ENCODE peak calls at places on chromosome X, in ten cellular contexts. S, L, F, J, X, V, K, U, E and C are unnamed samples.

GRCh38 chrX:12080265-12080664 is 58.0 kb upstream of the FRMPD4 start:
- DNase-seq in L (no peak), V (peak), K (no peak), F (no peak), J (no peak), E (peak), X (peak), U (peak), S (peak), C (no peak)

GRCh38 chrX:106932960-106933537 is 12.8 kb downstream of the CLDN2 start:
- DNase-seq in F (peak), S (no peak), V (no peak), J (no peak), L (no peak), X (peak), E (no peak), U (no peak), K (no peak), C (no peak)

GRCh38 chrX:97446298-97446882 is 562.7 kb downstream of the RPA4 start:
- DNase-seq in J (no peak), F (no peak), L (no peak), V (no peak), S (no peak), E (peak), U (no peak), X (no peak), K (no peak), C (no peak)

GRCh38 chrX:119552508-119552907 is 12.7 kb downstream of the STEEP1 start:
- DNase-seq in V (peak), L (no peak), E (peak), J (no peak), S (no peak), F (no peak), K (no peak), U (no peak), X (peak), C (no peak)

GRCh38 chrX:95754411-95754810 is 930.2 kb upstream of the DIAPH2 start:
- DNase-seq in S (no peak), K (no peak), X (no peak), U (no peak), V (no peak), J (no peak), F (no peak), E (no peak), L (no peak), C (no peak)

GRCh38 chrX:121570072-121570841 is 522.8 kb downstream of the GLUD2 start:
- DNase-seq in K (no peak), X (no peak), U (no peak), J (no peak), F (no peak), S (no peak), L (no peak), E (peak), V (peak), C (peak)

GRCh38 chrX:150548684-150549083 is 19.7 kb upstream of the MTM1 start:
- DNase-seq in V (peak), J (no peak), X (peak), S (no peak), U (no peak), L (no peak), F (no peak), K (no peak), E (peak), C (no peak)

GRCh38 chrX:104310084-104310483 is 55.4 kb upstream of the ESX1 start:
- DNase-seq in U (no peak), J (no peak), X (peak), K (no peak), E (peak), S (no peak), F (no peak), V (peak), L (no peak), C (no peak)

GRCh38 chrX:119698835-119699234 is 5.9 kb upstream of the SEPTIN6 start:
- DNase-seq in S (no peak), U (peak), F (no peak), L (peak), X (peak), J (no peak), K (no peak), E (peak), V (peak), C (no peak)

GRCh38 chrX:118534716-118535493 is 39.3 kb downstream of the DOCK11 start:
- DNase-seq in K (no peak), F (no peak), J (no peak), V (no peak), X (no peak), S (no peak), U (peak), L (no peak), E (peak), C (no peak)

GRCh38 chrX:11952176-11952720 is 186.0 kb upstream of the FRMPD4 start:
- DNase-seq in V (no peak), S (no peak), L (no peak), K (no peak), U (no peak), X (peak), J (no peak), E (no peak), F (no peak), C (no peak)

GRCh38 chrX:72351606-72352338 is 46.1 kb upstream of the CITED1 start:
- DNase-seq in S (no peak), E (peak), K (no peak), L (no peak), U (no peak), J (no peak), X (no peak), F (no peak), V (no peak), C (no peak)

GRCh38 chrX:12885508-12885907 is 18.6 kb downstream of the TLR7 start:
- DNase-seq in U (no peak), E (no peak), X (no peak), V (no peak), F (no peak), L (no peak), J (no peak), K (no peak), S (no peak), C (no peak)

GRCh38 chrX:11881485-11882170 is 123.6 kb downstream of the MSL3 start:
- DNase-seq in S (no peak), V (peak), F (no peak), K (peak), U (no peak), E (no peak), X (no peak), L (peak), J (no peak), C (no peak)

GRCh38 chrX:149871433-149871832 is 9.6 kb upstream of the MAGEA8 start:
- DNase-seq in S (no peak), L (no peak), U (no peak), V (no peak), F (no peak), J (no peak), X (no peak), E (no peak), K (no peak), C (no peak)

GRCh38 chrX:15751160-15751819 is 13.2 kb downstream of the CA5B start:
- DNase-seq in L (no peak), U (no peak), E (peak), S (no peak), K (no peak), F (no peak), V (peak), J (no peak), X (peak), C (no peak)

GRCh38 chrX:32571579-32571978 is 639.8 kb downstream of the DMD start:
- DNase-seq in F (no peak), K (no peak), L (no peak), J (no peak), S (no peak), U (no peak), V (no peak), X (peak), E (peak), C (no peak)

GRCh38 chrX:69153060-69153730 is 12.1 kb downstream of the PJA1 start:
- DNase-seq in E (no peak), S (peak), U (peak), F (peak), J (no peak), K (no peak), L (no peak), X (peak), V (no peak), C (no peak)

GRCh38 chrX:112808007-112808406 is 32.6 kb downstream of the AMOT start:
- DNase-seq in S (no peak), J (no peak), K (no peak), E (no peak), F (no peak), L (no peak), U (peak), V (no peak), X (no peak), C (no peak)

GRCh38 chrX:46642145-46642544 is 68.6 kb downstream of the CHST7 start:
- DNase-seq in F (peak), V (peak), E (no peak), X (peak), S (no peak), U (peak), K (no peak), J (no peak), L (no peak), C (no peak)

GRCh38 chrX:8586953-8587352 is 122.3 kb downstream of the VCX3B start:
- DNase-seq in K (no peak), U (no peak), E (no peak), L (no peak), S (no peak), F (no peak), V (no peak), J (no peak), X (no peak), C (no peak)

GRCh38 chrX:148500428-148501120 is at the start of gene AFF2:
- DNase-seq in U (peak), X (no peak), E (peak), J (peak), K (no peak), V (peak), F (no peak), L (no peak), S (peak), C (no peak)

DNA sequence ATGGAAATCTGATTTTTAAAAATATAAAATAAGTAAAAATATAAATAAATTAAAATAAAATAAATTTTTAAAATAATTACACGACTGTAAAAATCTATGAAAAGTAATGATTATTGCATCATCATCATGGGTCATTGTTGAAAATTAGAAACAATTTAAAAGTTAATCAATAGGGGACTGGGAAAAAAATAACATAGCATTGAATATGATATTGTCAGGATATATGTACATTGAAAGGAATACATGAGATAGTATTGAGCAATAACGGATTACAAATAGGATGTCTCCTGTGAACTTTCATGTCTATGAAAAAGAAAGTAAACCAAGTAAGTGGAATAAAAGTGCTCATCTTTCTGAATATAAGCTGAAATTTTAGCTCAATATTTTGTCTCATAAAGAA is 566.8 kb upstream of the HTR2C start:
- DNase-seq in X (no peak), V (no peak), J (no peak), K (no peak), S (no peak), F (no peak), U (no peak), E (no peak), L (no peak), C (no peak)
- H3K4me3 ChIP-seq in X (no peak), V (no peak), J (no peak), K (no peak), S (no peak), F (no peak), U (no peak), E (no peak), L (no peak), C (no peak)

DNA sequence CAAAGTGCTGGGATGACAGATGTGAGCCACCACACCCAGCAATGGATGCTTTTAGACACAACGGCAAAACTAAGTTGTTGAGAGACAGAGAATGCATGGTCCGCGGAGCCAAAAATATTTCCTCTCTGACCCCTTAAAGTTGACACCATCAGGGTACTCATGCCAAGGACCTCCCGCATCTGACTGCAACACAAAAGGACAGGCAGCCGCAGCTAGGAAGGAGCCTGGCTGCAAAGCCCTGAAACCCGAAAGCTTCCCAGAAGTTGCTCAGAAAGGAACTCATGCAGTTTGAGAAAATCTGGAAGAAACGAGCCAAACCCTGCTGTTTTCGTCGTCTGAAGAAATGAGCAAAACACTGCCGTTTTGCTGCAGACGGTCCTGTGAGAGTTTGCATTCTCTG is 16.5 kb downstream of the DHRSX start:
- DNase-seq in L (no peak), S (no peak), J (no peak), K (no peak), X (no peak), E (no peak), V (no peak), U (no peak), F (peak), C (no peak)
- H3K27ac ChIP-seq in L (no peak), S (peak), J (peak), K (no peak), X (peak), E (peak), V (no peak), U (peak), F (peak), C (no peak)

GRCh38 chrX:130885996-130886395 is 17.0 kb downstream of the ENOX2 start:
- DNase-seq in F (no peak), E (no peak), L (no peak), V (no peak), U (no peak), X (no peak), S (no peak), J (no peak), K (no peak), C (no peak)

GRCh38 chrX:130885508-130885907 is 17.5 kb downstream of the ENOX2 start:
- DNase-seq in S (no peak), E (no peak), J (no peak), V (no peak), F (no peak), X (no peak), L (no peak), K (no peak), U (no peak), C (no peak)

GRCh38 chrX:130887392-130887791 is 15.6 kb downstream of the ENOX2 start:
- DNase-seq in X (no peak), F (no peak), E (no peak), V (no peak), U (no peak), S (no peak), J (no peak), K (no peak), L (no peak), C (no peak)

GRCh38 chrX:130878350-130879341 is 24.4 kb downstream of the ENOX2 start:
- DNase-seq in U (no peak), E (peak), K (no peak), V (peak), J (peak), X (peak), S (no peak), F (no peak), L (peak), C (peak)

DNA sequence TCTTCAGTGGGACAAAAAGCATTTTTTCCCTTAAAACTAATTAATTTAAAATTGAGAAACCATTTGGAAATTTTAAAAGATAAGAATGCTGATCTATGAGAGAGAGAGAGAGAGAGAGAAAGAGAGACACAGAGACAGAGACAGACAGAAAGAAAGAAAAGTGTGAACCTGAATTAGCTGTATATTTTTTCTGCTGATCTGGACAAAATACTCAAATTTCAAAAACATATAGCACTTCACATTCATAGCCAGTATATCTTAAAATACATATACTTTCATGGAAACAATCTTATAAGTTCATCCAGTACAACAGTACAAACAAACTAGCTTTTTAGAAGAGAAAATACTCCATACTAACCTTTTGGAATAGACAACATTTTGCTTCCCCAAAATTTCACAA is 18.4 kb downstream of the ENOX2 start:
- DNase-seq in U (no peak), V (no peak), E (no peak), F (no peak), K (no peak), X (no peak), J (no peak), L (no peak), S (no peak), C (no peak)
- H3K4me3 ChIP-seq in U (no peak), V (no peak), E (no peak), F (no peak), K (no peak), X (no peak), J (no peak), L (no peak), S (no peak), C (no peak)

DNA sequence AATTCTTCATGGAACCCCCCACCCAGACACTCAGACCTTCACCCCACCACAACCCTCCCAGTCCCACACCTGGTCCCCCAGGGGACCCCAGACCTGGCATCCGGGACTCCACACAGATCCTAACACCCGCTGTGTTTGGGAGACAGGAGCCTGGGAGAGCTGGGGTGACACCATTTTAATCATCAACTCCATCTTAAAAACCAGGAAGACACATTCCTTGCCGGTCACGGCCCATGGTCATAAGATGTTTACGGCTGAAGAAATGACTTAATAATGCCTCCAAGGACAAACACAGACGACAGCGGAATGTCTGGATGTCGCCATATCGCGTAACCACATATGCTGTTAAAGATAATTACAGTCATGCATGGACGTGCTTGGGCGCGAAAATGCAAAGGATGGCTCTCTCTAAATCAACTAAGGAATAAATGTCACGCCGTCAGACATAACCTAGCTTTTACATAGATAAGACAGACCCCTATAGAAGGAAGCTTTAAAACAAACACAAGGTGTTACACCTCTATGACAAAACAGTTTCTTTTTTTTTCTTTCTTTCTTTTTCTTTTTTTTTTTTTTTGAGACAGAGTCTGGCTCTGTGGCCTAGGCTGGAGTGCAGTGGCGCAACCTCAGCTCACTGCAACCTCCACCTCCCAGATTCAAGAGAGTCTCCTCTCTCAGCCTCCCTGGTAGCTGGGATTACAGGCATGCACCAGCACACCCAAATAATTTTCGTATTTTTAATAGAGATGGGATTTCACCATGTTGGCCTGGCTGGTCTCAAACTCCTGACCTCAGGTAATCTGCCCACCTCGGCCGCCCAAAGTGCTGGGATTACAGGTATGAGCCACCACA is 2.1 kb upstream of the DHRSX start:
- DNase-seq in X (peak), E (no peak), S (no peak), V (no peak), F (no peak), K (no peak), U (no peak), J (peak), L (no peak), C (no peak)
- H3K27ac ChIP-seq in X (no peak), E (no peak), S (no peak), V (no peak), F (no peak), K (no peak), U (no peak), J (no peak), L (no peak), C (no peak)

GRCh38 chrX:40266490-40267333 is 169.0 kb upstream of the BCOR start:
- DNase-seq in L (no peak), E (peak), S (peak), U (peak), X (peak), K (no peak), V (peak), F (peak), J (peak), C (peak)
- H3K4me3 ChIP-seq in L (peak), E (peak), S (peak), U (peak), X (peak), K (peak), V (peak), F (peak), J (peak), C (peak)

GRCh38 chrX:132423323-132423722 is 65.5 kb downstream of the MBNL3 start:
- DNase-seq in V (no peak), F (no peak), L (no peak), S (no peak), X (no peak), E (no peak), J (no peak), K (no peak), U (no peak), C (no peak)

GRCh38 chrX:132425744-132426318 is 63.0 kb downstream of the MBNL3 start:
- DNase-seq in E (no peak), F (no peak), U (no peak), V (peak), K (no peak), S (no peak), J (no peak), L (no peak), X (no peak), C (no peak)

GRCh38 chrX:132426695-132427281 is 62.0 kb downstream of the MBNL3 start:
- DNase-seq in F (no peak), X (peak), E (peak), J (no peak), S (no peak), V (peak), L (no peak), U (no peak), K (no peak), C (no peak)
- H3K27ac ChIP-seq in F (no peak), X (no peak), E (no peak), J (no peak), S (no peak), V (no peak), L (no peak), U (no peak), K (no peak), C (no peak)

DNA sequence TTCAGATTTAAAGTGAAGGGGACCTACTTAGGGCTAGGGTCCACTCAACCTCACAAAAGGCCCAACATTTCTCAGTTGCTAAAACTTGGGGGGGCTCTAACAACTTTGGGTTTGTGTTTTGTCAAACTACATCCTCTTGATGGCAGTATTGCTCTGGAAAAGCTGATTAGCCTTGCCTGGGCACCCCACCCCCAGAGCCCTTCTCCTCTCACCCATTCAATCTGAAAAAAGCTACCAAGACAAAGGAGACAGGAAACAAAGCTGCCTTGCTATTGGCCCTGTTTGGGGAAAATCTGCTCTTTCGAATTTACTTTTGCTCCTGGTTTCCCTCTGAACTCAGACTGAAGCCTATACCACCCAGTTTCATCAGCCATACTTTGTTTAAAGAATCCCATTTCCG is 195.2 kb upstream of the STK26 start:
- DNase-seq in F (no peak), K (no peak), L (no peak), J (no peak), X (no peak), E (no peak), U (peak), V (no peak), S (peak), C (no peak)
- H3K4me3 ChIP-seq in F (no peak), K (no peak), L (no peak), J (no peak), X (no peak), E (no peak), U (peak), V (no peak), S (peak), C (no peak)

DNA sequence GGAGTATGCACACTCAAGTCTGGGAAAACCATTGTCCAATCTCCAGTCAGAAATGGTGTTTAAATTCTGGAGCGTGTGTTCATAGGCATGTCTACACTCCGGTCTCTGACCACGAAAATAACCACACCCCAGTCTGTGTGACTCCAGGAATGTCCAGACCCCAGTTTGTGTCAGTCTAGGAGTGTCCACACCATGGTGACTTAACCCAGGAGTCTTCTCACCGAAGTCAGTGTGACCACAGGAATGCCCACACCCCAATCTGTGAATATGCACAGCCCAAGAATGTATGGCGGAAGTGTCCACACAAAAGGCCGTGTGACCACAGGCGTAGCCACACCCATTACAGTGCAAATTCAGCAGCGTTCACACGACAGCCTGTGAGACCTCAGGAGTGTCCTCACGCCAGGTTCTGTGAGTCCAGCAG is 11.4 kb downstream of the FTSJ1 start:
- DNase-seq in J (peak), E (peak), F (no peak), V (peak), S (no peak), X (peak), U (no peak), K (no peak), L (peak), C (no peak)
- H3K27ac ChIP-seq in J (no peak), E (peak), F (no peak), V (peak), S (no peak), X (no peak), U (no peak), K (no peak), L (peak), C (no peak)